ENCODE peak calls at places on chromosome 5, in seven cellular contexts. R is HFFc6, Y is neural crest cell, M is AG09319, X is spleen, E is heart left ventricle, F is body of pancreas. I is an unnamed sample.

GRCh38 chr5:60961685-60962084 is 16.7 kb downstream of the NDUFAF2 start:
- DNase-seq in R (no peak), Y (no peak), M (peak), X (no peak), E (no peak), F (no peak), I (no peak)

GRCh38 chr5:7794301-7794700 is 56.6 kb downstream of the CFAP90 start:
- DNase-seq in R (no peak), Y (no peak), M (no peak), X (no peak), E (no peak), F (no peak), I (no peak)

GRCh38 chr5:36177715-36178556 is 26.0 kb downstream of the SKP2 start:
- DNase-seq in R (peak), Y (no peak), M (peak), X (no peak), E (no peak), F (peak), I (no peak)

GRCh38 chr5:51881901-51882300 is 498.7 kb downstream of the ISL1 start:
- DNase-seq in R (no peak), Y (no peak), M (no peak), X (no peak), E (no peak), F (no peak), I (no peak)

GRCh38 chr5:154400678-154401077 is 45.1 kb upstream of the SAP30L start:
- DNase-seq in R (no peak), Y (no peak), M (no peak), X (no peak), E (no peak), F (no peak), I (no peak)

GRCh38 chr5:122252319-122252718 is 59.7 kb upstream of the SNCAIP start:
- DNase-seq in R (no peak), Y (no peak), M (no peak), X (no peak), E (no peak), F (no peak), I (no peak)

GRCh38 chr5:57845025-57845424 is 362.4 kb upstream of the ACTBL2 start:
- DNase-seq in R (no peak), Y (no peak), M (no peak), X (no peak), E (no peak), F (no peak), I (no peak)

GRCh38 chr5:20974423-20974822 is 986.4 kb upstream of the CDH18 start:
- DNase-seq in R (no peak), Y (no peak), M (no peak), X (no peak), E (no peak), F (no peak), I (no peak)

GRCh38 chr5:68409259-68409658 is 193.7 kb downstream of the PIK3R1 start:
- DNase-seq in R (peak), Y (no peak), M (no peak), X (no peak), E (no peak), F (no peak), I (no peak)

GRCh38 chr5:39826051-39826450 is 401.3 kb upstream of the DAB2 start:
- DNase-seq in R (no peak), Y (no peak), M (no peak), X (no peak), E (no peak), F (no peak), I (no peak)

GRCh38 chr5:147464211-147464610 is 45.7 kb downstream of the DPYSL3 start:
- DNase-seq in R (peak), Y (no peak), M (no peak), X (no peak), E (no peak), F (peak), I (no peak)

GRCh38 chr5:139651863-139652787 is 4.0 kb downstream of the CXXC5 start:
- DNase-seq in R (peak), Y (peak), M (no peak), X (peak), E (peak), F (peak), I (peak)

GRCh38 chr5:32506809-32507208 is 62.3 kb upstream of the ZFR start:
- DNase-seq in R (peak), Y (no peak), M (peak), X (no peak), E (peak), F (peak), I (no peak)

GRCh38 chr5:88190106-88190834 is 78.4 kb downstream of the TMEM161B start:
- DNase-seq in R (no peak), Y (no peak), M (no peak), X (no peak), E (no peak), F (no peak), I (no peak)
- TF ChIP-seq CTCF in R (no peak), Y (no peak), M (no peak), X (no peak), E (no peak), F (no peak), I (no peak)

GRCh38 chr5:173279166-173279565 is 44.2 kb upstream of the NKX2-5 start:
- DNase-seq in R (no peak), Y (no peak), M (no peak), X (no peak), E (no peak), F (no peak), I (no peak)

GRCh38 chr5:173283318-173284288 is 44.6 kb downstream of the STC2 start:
- DNase-seq in R (peak), Y (peak), M (no peak), X (peak), E (peak), F (peak), I (peak)

GRCh38 chr5:173282916-173283315 is 45.3 kb downstream of the STC2 start:
- DNase-seq in R (no peak), Y (no peak), M (no peak), X (no peak), E (no peak), F (no peak), I (no peak)

GRCh38 chr5:173278641-173279040 is 43.6 kb upstream of the NKX2-5 start:
- DNase-seq in R (no peak), Y (no peak), M (no peak), X (no peak), E (peak), F (no peak), I (no peak)

GRCh38 chr5:173281910-173282309 is 46.3 kb downstream of the STC2 start:
- DNase-seq in R (no peak), Y (no peak), M (no peak), X (no peak), E (no peak), F (no peak), I (no peak)
- TF ChIP-seq CTCF in R (peak), Y (peak), M (peak), X (no peak), E (peak), F (no peak), I (no peak)

DNA sequence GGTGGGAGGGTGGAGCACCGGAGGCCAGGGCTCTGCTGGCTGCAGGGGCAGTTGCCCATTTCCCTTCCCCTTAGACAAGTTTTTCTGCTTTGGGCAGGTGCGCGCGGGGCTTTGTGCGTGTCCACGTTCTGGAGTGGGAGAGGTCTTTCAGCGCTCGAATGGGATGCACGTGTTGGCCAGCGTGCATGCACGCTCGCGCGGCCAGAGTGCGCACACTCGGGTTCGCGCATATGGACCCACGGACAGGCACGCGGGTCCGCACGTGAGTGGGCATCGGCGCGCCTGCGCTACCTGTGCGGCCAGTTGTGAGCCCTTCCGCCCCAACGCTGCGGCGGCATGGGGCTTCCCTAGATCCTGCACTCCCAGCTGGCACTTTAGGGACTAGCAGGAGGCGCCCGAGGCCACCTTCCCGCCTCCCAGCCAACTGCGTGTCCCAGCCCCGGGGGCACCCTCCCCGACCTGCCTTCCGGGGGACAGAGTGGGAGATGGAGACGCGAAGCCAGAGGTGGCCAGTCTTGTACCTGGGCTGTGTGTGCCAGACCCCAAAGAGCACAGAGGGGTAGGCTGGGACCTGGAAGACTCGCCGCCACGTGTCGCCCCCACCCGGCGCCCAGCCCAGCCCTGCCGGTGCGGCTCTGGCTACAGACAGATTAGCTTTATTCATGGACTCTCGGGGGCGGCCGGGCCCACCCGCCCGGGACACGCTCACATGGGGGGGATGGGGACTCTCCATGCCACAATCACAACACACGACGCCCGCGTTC is 9.8 kb upstream of the GPRIN1 start:
- DNase-seq in R (no peak), Y (no peak), M (no peak), X (no peak), E (no peak), F (no peak), I (no peak)
- TF ChIP-seq CTCF in R (no peak), Y (no peak), M (no peak), X (no peak), E (no peak), F (no peak), I (no peak)

DNA sequence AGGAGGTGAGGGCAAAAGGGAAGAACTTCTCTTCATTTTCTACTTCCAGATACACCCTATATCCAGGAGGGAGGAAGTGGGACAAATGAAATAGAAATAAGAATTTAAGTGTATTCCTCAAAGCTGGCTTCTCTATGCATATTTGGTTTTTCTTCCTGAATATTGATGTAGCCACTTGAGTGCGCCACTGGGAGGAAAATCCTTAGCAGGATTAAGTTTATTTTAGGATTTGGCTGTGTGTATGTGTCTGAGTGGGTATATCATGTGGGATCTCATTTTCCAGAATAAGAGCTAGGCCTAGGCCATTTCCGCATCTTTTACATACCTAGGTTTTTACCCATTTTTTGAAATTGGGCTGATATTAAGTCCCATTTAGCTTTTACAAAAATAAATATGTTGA is 42.5 kb downstream of the MAP1B start:
- DNase-seq in R (no peak), Y (no peak), M (no peak), X (no peak), E (no peak), F (no peak), I (no peak)
- TF ChIP-seq CTCF in R (peak), Y (no peak), M (peak), X (no peak), E (no peak), F (no peak), I (no peak)

DNA sequence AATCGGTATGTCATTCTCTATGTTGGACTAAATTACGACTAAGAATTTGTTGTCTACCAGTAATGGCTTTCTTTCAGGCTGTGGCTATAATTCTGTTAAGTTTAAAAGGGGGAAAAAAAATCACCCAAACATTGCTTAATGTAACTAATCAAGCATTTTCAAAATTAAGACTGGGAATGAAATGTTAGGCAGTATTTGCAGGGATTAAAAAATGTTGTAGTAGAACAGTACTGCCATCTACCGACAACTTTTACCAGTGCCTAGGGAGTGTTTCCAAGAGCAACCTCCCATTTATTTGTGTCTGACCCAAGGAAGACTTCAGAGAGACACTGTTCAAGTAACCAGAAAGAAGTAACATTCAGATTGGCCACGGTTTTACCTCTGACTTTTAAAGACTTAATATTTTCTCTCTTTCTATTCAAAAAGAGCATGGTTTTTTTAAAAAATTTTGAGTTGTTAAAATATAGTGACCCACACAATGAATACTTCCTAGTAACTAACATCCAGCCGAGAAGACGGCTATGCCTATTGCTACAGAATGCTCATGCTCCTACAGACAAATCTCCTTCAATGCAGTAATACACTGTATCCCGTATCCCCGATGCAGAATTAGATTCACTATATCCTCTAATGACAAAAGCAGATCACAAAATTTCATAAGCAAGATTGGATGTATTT is 92.4 kb downstream of the ARL15 start:
- DNase-seq in R (peak), Y (peak), M (peak), X (no peak), E (no peak), F (peak), I (no peak)
- TF ChIP-seq CTCF in R (peak), Y (peak), M (peak), X (peak), E (peak), F (peak), I (peak)

DNA sequence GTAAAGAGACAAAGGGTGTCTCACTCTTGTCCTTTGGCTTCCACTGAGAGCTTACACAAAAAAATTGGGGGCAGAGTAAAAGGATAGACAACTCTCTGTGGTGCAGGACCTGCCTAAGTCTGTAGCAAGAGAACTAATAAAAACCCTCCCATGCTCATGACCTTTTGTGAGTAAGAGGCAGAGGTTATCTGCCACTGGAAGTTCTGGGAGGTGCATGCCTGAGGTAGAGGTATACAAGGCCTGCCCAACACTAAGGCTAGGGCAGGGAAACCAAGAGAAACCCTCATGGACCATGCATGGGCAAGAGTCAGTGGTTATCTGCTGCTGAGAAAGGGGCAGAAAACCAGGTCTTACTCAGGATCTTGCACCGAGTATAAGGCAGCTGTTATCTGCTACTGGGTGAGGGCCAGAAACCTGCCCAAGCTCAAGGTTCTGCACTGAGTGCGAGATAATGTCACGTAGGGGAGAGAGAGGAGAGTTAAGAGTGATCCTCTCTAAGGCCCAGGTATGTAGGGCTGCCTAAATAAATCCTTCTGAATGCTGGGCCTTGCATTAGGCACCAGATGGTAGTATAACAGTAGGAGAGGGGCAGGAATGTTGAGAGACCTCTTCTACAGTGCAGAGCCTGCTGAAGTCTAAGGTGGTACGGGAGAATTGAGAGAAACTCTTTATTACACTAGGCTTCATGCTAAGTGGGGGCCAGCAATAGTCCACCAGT is 143.4 kb downstream of the MACROH2A1 start:
- DNase-seq in R (no peak), Y (no peak), M (no peak), X (no peak), E (no peak), F (no peak), I (no peak)
- TF ChIP-seq CTCF in R (no peak), Y (no peak), M (no peak), X (no peak), E (no peak), F (no peak), I (no peak)

DNA sequence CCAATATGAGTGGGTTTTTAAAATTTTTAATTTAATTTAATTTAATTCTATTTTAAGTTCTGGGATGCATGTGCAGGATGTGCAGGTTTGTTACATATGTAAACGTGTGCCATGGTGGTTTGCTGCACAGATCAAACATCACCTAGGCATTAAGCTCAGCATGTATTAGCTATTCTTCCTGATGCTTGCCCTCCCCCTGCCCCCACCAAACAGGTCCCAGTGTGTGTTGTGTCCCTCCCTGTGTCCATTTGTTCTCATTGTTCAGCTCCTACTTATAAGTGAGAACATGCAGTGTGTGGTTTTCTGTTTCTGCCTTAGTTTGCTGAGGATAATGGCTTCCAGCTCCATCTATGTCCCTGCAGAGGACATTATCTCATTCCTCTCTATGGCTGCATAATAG is 35.0 kb upstream of the ANKRD33B start:
- DNase-seq in R (no peak), Y (no peak), M (no peak), X (no peak), E (no peak), F (no peak), I (no peak)
- TF ChIP-seq CTCF in R (no peak), Y (no peak), M (no peak), X (no peak), E (no peak), F (no peak), I (no peak)

GRCh38 chr5:133257977-133258376 is 206.2 kb downstream of the HSPA4 start:
- DNase-seq in R (no peak), Y (no peak), M (no peak), X (no peak), E (no peak), F (no peak), I (no peak)

GRCh38 chr5:133259199-133259997 is 207.6 kb downstream of the HSPA4 start:
- DNase-seq in R (no peak), Y (no peak), M (no peak), X (no peak), E (no peak), F (no peak), I (no peak)

GRCh38 chr5:133261993-133262392 is 210.2 kb downstream of the HSPA4 start:
- DNase-seq in R (no peak), Y (no peak), M (no peak), X (no peak), E (no peak), F (peak), I (no peak)

GRCh38 chr5:133256276-133256675 is 204.5 kb downstream of the HSPA4 start:
- DNase-seq in R (no peak), Y (no peak), M (no peak), X (no peak), E (no peak), F (no peak), I (no peak)

DNA sequence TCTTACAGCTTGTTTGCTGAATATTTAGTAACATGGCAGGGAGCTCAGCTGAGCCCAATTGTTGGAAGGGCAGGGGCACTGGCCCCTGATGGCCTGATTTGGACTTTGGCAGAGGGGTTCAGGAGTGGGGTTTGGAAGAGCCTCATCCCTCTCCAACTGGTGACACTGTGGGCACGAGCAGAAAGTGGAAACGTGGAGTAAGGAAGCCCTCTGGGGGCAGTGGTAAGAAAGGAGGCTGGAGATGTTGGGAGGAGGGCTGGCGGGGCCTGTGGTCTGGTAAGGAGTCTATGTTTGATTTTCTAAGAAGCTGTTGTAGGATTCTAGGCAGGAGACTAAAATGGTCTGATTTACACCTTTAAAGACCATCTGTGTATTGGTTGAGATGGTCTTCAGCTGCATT is 208.9 kb downstream of the HSPA4 start:
- DNase-seq in R (no peak), Y (no peak), M (no peak), X (no peak), E (no peak), F (no peak), I (no peak)
- TF ChIP-seq CTCF in R (no peak), Y (no peak), M (no peak), X (no peak), E (no peak), F (no peak), I (no peak)

GRCh38 chr5:78627175-78627574 is 21.4 kb downstream of the LHFPL2 start:
- DNase-seq in R (no peak), Y (no peak), M (no peak), X (no peak), E (no peak), F (no peak), I (no peak)
- TF ChIP-seq CTCF in R (peak), Y (peak), M (peak), X (no peak), E (peak), F (peak), I (no peak)

GRCh38 chr5:13215370-13215769 is 729.1 kb downstream of the DNAH5 start:
- DNase-seq in R (no peak), Y (no peak), M (no peak), X (no peak), E (no peak), F (peak), I (no peak)

GRCh38 chr5:13214182-13214581 is 730.3 kb downstream of the DNAH5 start:
- DNase-seq in R (no peak), Y (no peak), M (no peak), X (no peak), E (no peak), F (no peak), I (no peak)

GRCh38 chr5:13215806-13216205 is 728.7 kb downstream of the DNAH5 start:
- DNase-seq in R (no peak), Y (no peak), M (no peak), X (no peak), E (no peak), F (no peak), I (no peak)

GRCh38 chr5:13217636-13218035 is 726.9 kb downstream of the DNAH5 start:
- DNase-seq in R (no peak), Y (no peak), M (no peak), X (no peak), E (no peak), F (no peak), I (no peak)

GRCh38 chr5:13218518-13218917 is 726.0 kb downstream of the DNAH5 start:
- DNase-seq in R (no peak), Y (no peak), M (no peak), X (no peak), E (no peak), F (no peak), I (no peak)
- TF ChIP-seq CTCF in R (no peak), Y (peak), M (peak), X (no peak), E (no peak), F (no peak), I (no peak)

I was measured in natural killer cell.